ENCODE peak calls at places on chromosomes 13 and 19, in four cellular contexts. A is K562, T is HepG2, N is GM12878. W is an unnamed sample.

GRCh38 chr19:58033741-58034475 is at the start of gene ZSCAN1:
- DNase-seq in A (no peak), T (no peak), N (no peak), W (no peak)

GRCh38 chr13:25874907-25875306 is 176.9 kb downstream of the SHISA2 start:
- DNase-seq in A (no peak), T (no peak), N (no peak), W (no peak)

GRCh38 chr19:45798995-45799517 is 6.4 kb upstream of the DMWD start:
- DNase-seq in A (peak), T (peak), N (peak), W (peak)

GRCh38 chr19:4539169-4539696 is 603 bp downstream of the LRG1 start:
- DNase-seq in A (no peak), T (no peak), N (no peak), W (no peak)

GRCh38 chr13:91630916-91631315 is 232.5 kb downstream of the GPC5 start:
- DNase-seq in A (no peak), T (no peak), N (no peak), W (no peak)

GRCh38 chr13:78599911-78600310 is 3.4 kb downstream of the POU4F1 start:
- DNase-seq in A (no peak), T (no peak), N (no peak), W (no peak)

GRCh38 chr13:45674908-45675307 is 27.2 kb upstream of the CBY2 start:
- DNase-seq in A (no peak), T (no peak), N (no peak), W (no peak)

GRCh38 chr13:79711631-79712030 is 230.7 kb downstream of the NDFIP2 start:
- DNase-seq in A (no peak), T (no peak), N (no peak), W (no peak)

GRCh38 chr19:5016781-5017180 is 47.9 kb downstream of the KDM4B start:
- DNase-seq in A (peak), T (no peak), N (no peak), W (no peak)

GRCh38 chr19:49870309-49870901 is 3.0 kb upstream of the PNKP start:
- DNase-seq in A (no peak), T (no peak), N (no peak), W (no peak)

GRCh38 chr13:19818223-19818842 is 35.6 kb upstream of the PSPC1 start:
- DNase-seq in A (peak), T (peak), N (no peak), W (peak)

GRCh38 chr13:110023729-110024645 is 237.6 kb upstream of the IRS2 start:
- DNase-seq in A (no peak), T (no peak), N (no peak), W (no peak)
- TF ChIP-seq TARDBP in A (no peak), T (no peak), N (no peak), W (no peak)

GRCh38 chr19:16928351-16928750 is 39.6 kb downstream of the F2RL3 start:
- DNase-seq in A (no peak), T (no peak), N (no peak), W (no peak)

GRCh38 chr19:16930753-16931152 is 42.0 kb downstream of the F2RL3 start:
- DNase-seq in A (no peak), T (no peak), N (no peak), W (no peak)

GRCh38 chr19:16927883-16928282 is 39.1 kb downstream of the F2RL3 start:
- DNase-seq in A (no peak), T (no peak), N (no peak), W (no peak)

GRCh38 chr19:16931306-16931705 is 42.5 kb downstream of the F2RL3 start:
- DNase-seq in A (no peak), T (no peak), N (no peak), W (no peak)

GRCh38 chr19:16928916-16929315 is 40.1 kb downstream of the F2RL3 start:
- DNase-seq in A (no peak), T (no peak), N (no peak), W (no peak)
- TF ChIP-seq TARDBP in A (no peak), T (no peak), N (no peak), W (no peak)

GRCh38 chr13:109275848-109276247 is 510.5 kb downstream of the IRS2 start:
- DNase-seq in A (no peak), T (no peak), N (no peak), W (no peak)

GRCh38 chr13:109272595-109273325 is 513.6 kb downstream of the IRS2 start:
- DNase-seq in A (no peak), T (no peak), N (no peak), W (no peak)

GRCh38 chr13:109275390-109275789 is 511.0 kb downstream of the IRS2 start:
- DNase-seq in A (no peak), T (no peak), N (no peak), W (no peak)

GRCh38 chr13:109273326-109273751 is 513.0 kb downstream of the IRS2 start:
- DNase-seq in A (no peak), T (no peak), N (no peak), W (no peak)

GRCh38 chr13:109274188-109274821 is 512.1 kb downstream of the IRS2 start:
- DNase-seq in A (no peak), T (no peak), N (no peak), W (no peak)
- TF ChIP-seq TARDBP in A (no peak), T (no peak), N (no peak), W (no peak)

DNA sequence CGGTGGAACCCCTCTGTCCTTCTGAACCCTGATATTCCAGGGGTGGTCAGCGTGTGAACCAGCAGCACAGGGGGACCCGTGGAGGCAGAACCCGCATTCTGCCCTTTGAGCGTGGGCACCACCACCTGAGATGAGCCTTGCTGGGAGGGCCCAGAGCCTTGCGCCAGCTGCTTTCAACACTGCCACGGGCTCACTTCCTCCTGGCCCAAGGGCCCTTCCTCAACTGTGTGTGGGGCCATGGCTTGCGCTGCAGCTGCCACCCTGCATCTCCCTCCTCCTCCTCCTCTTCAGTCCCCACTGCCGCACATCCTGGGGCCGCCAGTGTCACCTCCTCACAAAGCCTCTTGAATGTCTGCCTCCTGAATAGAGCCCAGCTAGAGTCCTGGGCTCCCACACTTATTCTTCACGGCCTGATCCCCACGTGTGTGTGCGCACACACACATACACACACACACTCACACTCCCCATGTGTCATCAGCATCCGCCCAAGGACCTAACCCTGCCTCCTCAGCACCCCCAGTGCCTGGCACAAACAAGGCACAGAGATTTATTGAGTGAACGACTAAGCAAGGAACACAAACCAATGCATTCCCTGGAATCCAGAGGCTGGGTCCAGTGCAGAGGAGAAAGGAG is 26.9 kb upstream of the TMEM160 start:
- DNase-seq in A (no peak), T (no peak), N (no peak), W (no peak)
- TF ChIP-seq TARDBP in A (no peak), T (no peak), N (no peak), W (no peak)

GRCh38 chr13:43297967-43298366 is 274.6 kb downstream of the DNAJC15 start:
- DNase-seq in A (no peak), T (no peak), N (no peak), W (no peak)
- TF ChIP-seq TARDBP in A (no peak), T (no peak), N (no peak), W (no peak)

GRCh38 chr13:83996415-83996814 is 114.1 kb upstream of the SLITRK1 start:
- DNase-seq in A (no peak), T (no peak), N (no peak), W (no peak)
- TF ChIP-seq TARDBP in A (no peak), T (no peak), N (no peak), W (no peak)

DNA sequence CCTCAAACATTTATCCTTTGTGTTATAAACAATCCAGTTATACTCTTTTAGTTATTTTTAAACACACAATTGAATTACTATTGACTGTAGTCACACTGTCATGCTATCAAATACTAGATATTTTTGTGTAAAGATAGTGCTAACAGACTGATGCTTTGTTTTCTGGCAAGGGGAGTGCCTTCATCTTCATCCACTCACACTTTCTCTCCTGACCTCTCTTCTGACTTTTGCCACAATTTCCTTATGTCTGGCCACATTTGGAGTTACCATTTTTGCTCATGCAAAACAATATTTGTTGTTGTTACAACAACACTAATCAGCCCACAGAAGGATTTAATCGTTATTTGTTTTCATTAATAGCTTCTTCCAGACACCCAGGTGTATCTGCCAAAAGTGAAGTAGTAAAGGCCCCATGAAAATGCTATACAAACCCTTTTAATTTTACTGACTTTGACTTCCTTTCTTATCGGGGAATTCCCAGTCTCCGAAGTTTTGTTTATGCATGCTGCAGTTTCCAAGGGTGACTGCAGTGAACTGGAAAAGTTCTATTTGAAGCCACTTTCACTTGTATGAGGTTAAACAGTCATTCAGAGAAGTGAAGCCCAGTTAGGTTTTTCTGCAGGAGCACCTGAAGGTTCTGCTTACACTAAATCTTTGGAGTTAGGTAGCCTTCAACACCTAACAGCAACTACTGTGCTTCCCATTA is 66.1 kb upstream of the FRY start:
- DNase-seq in A (no peak), T (no peak), N (peak), W (no peak)
- TF ChIP-seq TARDBP in A (no peak), T (no peak), N (no peak), W (no peak)

DNA sequence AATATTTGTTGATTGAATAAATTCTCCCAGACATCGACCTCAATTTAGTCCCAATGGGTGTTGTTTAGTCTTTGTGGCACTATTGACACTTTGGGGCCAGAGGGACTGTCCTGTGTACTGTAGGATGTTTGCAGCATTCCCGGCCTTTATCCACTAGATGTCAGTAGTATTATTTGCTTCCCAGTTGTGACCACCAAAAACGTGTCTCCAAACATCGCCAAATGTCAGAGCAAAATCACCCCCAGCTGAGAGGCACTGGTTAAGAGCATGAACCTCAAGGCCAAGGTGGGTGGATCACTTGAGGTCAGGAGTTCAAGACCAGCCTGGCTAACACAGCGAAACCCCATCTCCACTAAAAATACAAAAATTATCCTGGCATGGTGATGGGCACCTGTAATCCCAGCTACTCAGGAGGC is 15.4 kb downstream of the NLRP12 start:
- DNase-seq in A (no peak), T (peak), N (no peak), W (peak)
- TF ChIP-seq TARDBP in A (no peak), T (no peak), N (no peak), W (no peak)

DNA sequence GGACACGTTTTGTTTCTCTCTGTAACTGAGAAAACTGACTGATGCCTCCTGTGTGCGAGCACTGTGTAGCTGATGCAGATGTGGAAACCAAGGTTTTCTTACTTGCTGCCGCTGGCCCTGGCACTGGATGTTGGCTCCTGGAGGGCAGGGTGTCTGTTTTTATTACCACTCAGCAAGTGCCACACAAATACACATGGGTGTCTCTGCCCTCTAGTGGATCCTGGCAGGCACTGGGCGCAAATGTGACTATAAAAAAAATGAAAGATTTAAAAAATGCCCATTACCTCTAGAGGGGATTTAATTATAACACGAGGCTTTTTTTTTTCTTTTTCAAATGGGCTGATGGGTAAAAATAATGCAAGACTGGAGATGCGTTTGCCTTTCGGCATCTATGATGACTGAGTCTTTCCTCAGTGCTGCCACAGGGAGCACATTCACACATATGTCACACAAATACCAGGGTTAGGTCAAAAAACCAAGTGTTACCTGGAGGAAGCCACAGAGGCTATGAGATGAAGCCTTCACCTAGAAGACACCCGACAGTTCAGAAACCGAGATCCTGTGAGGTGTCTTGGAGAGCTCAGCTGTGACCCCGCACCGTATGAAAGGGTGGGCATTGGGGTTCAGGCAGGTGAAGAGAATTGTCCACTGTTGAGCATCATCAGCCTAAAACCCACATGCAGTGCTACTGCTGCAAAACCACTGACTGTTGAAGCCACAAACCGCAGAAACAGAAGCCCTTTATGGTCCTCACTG is 25.7 kb downstream of the CHAMP1 start:
- DNase-seq in A (no peak), T (peak), N (no peak), W (no peak)
- TF ChIP-seq TARDBP in A (no peak), T (no peak), N (no peak), W (no peak)

GRCh38 chr13:32033744-32034143 is 2.2 kb downstream of the FRY start:
- DNase-seq in A (no peak), T (no peak), N (no peak), W (no peak)

GRCh38 chr13:32029684-32030083 is 1.9 kb upstream of the FRY start:
- DNase-seq in A (no peak), T (no peak), N (no peak), W (no peak)

GRCh38 chr13:32031815-32032345 is 306 bp downstream of the FRY start:
- DNase-seq in A (no peak), T (no peak), N (no peak), W (no peak)

GRCh38 chr13:32032780-32033179 is 1.2 kb downstream of the FRY start:
- DNase-seq in A (no peak), T (no peak), N (no peak), W (no peak)

GRCh38 chr13:32031025-32031814 is at the start of gene FRY:
- DNase-seq in A (no peak), T (peak), N (no peak), W (peak)
- TF ChIP-seq TARDBP in A (no peak), T (no peak), N (no peak), W (no peak)